ENCODE peak calls at places on chromosome 20, in six cellular contexts. A is HepG2, D is HCT116, Z is H1, V is K562, S is GM12878. P is an unnamed sample.

GRCh38 chr20:18754030-18754659 is 59.4 kb upstream of the SCP2D1 start:
- DNase-seq in A (no peak), D (no peak), Z (no peak), V (no peak), S (peak), P (no peak)

GRCh38 chr20:37407117-37407566 is 61.2 kb downstream of the SRC start:
- DNase-seq in A (no peak), D (no peak), Z (no peak), V (no peak), S (no peak), P (no peak)

GRCh38 chr20:4014031-4014474 is 1.3 kb downstream of the RNF24 start:
- DNase-seq in A (peak), D (peak), Z (no peak), V (no peak), S (no peak), P (peak)

GRCh38 chr20:37728635-37728983 is 34.8 kb downstream of the CTNNBL1 start:
- DNase-seq in A (no peak), D (no peak), Z (no peak), V (no peak), S (no peak), P (no peak)

GRCh38 chr20:41631826-41632225 is 13.6 kb upstream of the CHD6 start:
- DNase-seq in A (no peak), D (no peak), Z (no peak), V (no peak), S (no peak), P (no peak)

GRCh38 chr20:41360831-41361756 is 5.5 kb downstream of the EMILIN3 start:
- DNase-seq in A (no peak), D (no peak), Z (no peak), V (no peak), S (no peak), P (no peak)

GRCh38 chr20:32495217-32495565 is 89.9 kb downstream of the NOL4L start:
- DNase-seq in A (no peak), D (no peak), Z (no peak), V (no peak), S (no peak), P (no peak)

GRCh38 chr20:19493794-19494495 is 264.1 kb upstream of the RIN2 start:
- DNase-seq in A (no peak), D (no peak), Z (no peak), V (no peak), S (no peak), P (no peak)

GRCh38 chr20:24007073-24007595 is 18.6 kb upstream of the GGTLC1 start:
- DNase-seq in A (no peak), D (no peak), Z (no peak), V (no peak), S (no peak), P (no peak)

GRCh38 chr20:6828794-6829423 is 61.4 kb downstream of the BMP2 start:
- DNase-seq in A (peak), D (peak), Z (no peak), V (peak), S (peak), P (peak)

GRCh38 chr20:8798505-8798904 is 270.4 kb upstream of the PLCB4 start:
- DNase-seq in A (no peak), D (no peak), Z (no peak), V (no peak), S (no peak), P (no peak)

GRCh38 chr20:2387180-2387577 is 6.5 kb downstream of the TGM6 start:
- DNase-seq in A (peak), D (peak), Z (peak), V (peak), S (peak), P (peak)

GRCh38 chr20:35947489-35947888 is 6.8 kb downstream of the SCAND1 start:
- DNase-seq in A (peak), D (peak), Z (peak), V (no peak), S (no peak), P (peak)

GRCh38 chr20:44092551-44093248 is 94.3 kb downstream of the JPH2 start:
- DNase-seq in A (peak), D (no peak), Z (no peak), V (no peak), S (no peak), P (peak)

GRCh38 chr20:59248031-59248684 is 52.3 kb upstream of the EDN3 start:
- DNase-seq in A (no peak), D (no peak), Z (no peak), V (no peak), S (no peak), P (no peak)

GRCh38 chr20:58330692-58331091 is 21.2 kb downstream of the RAB22A start:
- DNase-seq in A (no peak), D (no peak), Z (no peak), V (no peak), S (no peak), P (no peak)

GRCh38 chr20:38286586-38287502 is 17.1 kb upstream of the BPI start:
- DNase-seq in A (peak), D (no peak), Z (no peak), V (no peak), S (no peak), P (no peak)

GRCh38 chr20:13649548-13649947 is 10.8 kb upstream of the TASP1 start:
- DNase-seq in A (no peak), D (no peak), Z (no peak), V (no peak), S (no peak), P (peak)

GRCh38 chr20:20000223-20000968 is 16.8 kb upstream of the NAA20 start:
- DNase-seq in A (no peak), D (no peak), Z (no peak), V (no peak), S (no peak), P (no peak)

GRCh38 chr20:20360464-20360863 is 7.4 kb upstream of the INSM1 start:
- DNase-seq in A (peak), D (peak), Z (no peak), V (peak), S (no peak), P (peak)

GRCh38 chr20:11267131-11267761 is 593.4 kb upstream of the JAG1 start:
- DNase-seq in A (peak), D (peak), Z (peak), V (peak), S (peak), P (peak)
- TF ChIP-seq CTCF in A (no peak), D (no peak), Z (no peak), V (no peak), S (no peak), P (no peak)

GRCh38 chr20:62413896-62414481 is 6.9 kb upstream of the CABLES2 start:
- DNase-seq in A (no peak), D (no peak), Z (no peak), V (no peak), S (no peak), P (peak)
- TF ChIP-seq YY1 in A (no peak), D (no peak), Z (no peak), V (no peak), S (no peak), P (no peak)

GRCh38 chr20:56202493-56203077 is 45.9 kb upstream of the MC3R start:
- DNase-seq in A (peak), D (no peak), Z (no peak), V (no peak), S (no peak), P (peak)
- TF ChIP-seq CTCF in A (peak), D (no peak), Z (no peak), V (no peak), S (no peak), P (peak)

GRCh38 chr20:48912065-48912464 is 9.4 kb upstream of the ARFGEF2 start:
- DNase-seq in A (no peak), D (no peak), Z (no peak), V (no peak), S (no peak), P (no peak)
- TF ChIP-seq YY1 in A (no peak), D (no peak), Z (no peak), V (no peak), S (no peak), P (no peak)

GRCh38 chr20:57047281-57048026 is 219.0 kb downstream of the BMP7 start:
- DNase-seq in A (peak), D (no peak), Z (no peak), V (no peak), S (no peak), P (no peak)
- TF ChIP-seq CTCF in A (peak), D (no peak), Z (peak), V (peak), S (no peak), P (peak)

DNA sequence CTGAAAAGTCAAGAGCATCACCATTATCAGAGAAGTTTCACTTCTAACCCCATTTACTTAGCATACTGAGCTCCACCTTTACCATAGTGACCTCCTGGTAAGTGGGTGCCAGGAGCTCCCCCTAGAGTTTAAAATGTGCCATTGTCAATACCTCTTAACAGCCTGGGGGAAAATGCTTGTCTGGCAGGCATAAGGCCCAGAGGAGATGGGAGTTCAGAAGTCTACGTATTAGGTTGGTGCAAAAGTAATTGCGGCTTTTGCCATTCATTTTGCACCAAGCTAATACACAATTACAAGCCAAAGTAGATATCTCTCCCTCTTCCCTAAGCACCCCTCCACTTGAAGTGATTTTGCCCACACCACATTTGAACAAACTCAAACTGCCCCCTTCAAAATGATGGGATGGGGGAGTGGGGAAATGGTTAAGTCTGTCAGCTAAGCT is 919.0 kb downstream of the KIF16B start:
- DNase-seq in A (peak), D (peak), Z (peak), V (peak), S (peak), P (peak)
- TF ChIP-seq YY1 in A (no peak), D (no peak), Z (no peak), V (no peak), S (no peak), P (no peak)

DNA sequence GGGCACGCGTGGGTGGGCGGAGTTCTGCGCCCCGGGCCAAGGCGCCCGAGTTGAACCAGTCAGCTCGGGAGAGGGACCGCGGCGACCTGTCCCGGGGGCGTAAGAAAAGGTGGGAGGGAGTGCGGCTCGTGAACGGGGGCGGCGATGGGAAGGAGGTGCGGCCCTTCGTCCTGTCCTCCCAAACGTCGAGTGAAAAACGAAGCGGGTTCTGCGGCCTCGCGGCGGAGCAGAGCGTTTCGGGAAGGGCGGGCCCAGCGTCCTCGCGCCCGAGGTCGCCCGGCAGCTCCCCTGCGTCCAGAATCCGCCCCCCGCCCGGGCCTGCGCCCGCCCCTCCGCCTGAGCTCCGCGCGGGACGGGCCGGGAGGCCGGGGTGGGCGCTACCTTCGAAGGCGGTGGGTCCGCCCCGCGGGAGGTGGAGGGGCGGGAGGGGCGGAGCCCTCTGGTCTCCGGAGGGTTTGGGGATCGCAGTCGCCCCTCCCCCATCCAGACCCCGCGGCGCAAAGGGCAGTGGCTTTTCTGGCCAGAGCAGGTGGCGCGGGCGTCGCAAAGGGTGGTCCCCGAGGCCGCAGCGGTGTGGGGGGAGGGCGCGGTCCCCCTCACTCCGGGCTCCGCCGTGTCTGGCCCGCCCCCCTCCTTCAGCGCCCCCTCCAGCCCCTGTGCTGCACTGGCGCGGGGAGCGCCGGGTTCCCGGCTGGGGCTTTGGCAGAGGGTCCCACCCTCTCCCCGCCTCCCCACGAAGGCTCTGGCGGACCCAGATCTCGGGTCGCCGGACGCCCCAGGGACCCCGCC is 838 bp downstream of the STMN3 start:
- DNase-seq in A (peak), D (no peak), Z (no peak), V (peak), S (no peak), P (peak)
- TF ChIP-seq CTCF in A (peak), D (no peak), Z (no peak), V (no peak), S (no peak), P (no peak)

GRCh38 chr20:1165521-1165920 is 19.3 kb downstream of the TMEM74B start:
- DNase-seq in A (no peak), D (no peak), Z (no peak), V (no peak), S (no peak), P (no peak)
- TF ChIP-seq YY1 in A (no peak), D (no peak), Z (no peak), V (no peak), S (no peak), P (no peak)

P was measured in SK-N-SH.